ENCODE peak calls at places on chromosomes 2 and 18, in four cellular contexts. One of them, this sample, is unnamed. For H3K9me2, the result is how much of the 10 kb centered on the place peaks cover.

GRCh38 chr2:4763009-4763408 is 929.2 kb upstream of the SOX11 start:
- DNase-seq in hepatocyte: peak
- DNase-seq in HCT116: no peak
- DNase-seq in PC-3: peak
- DNase-seq in this sample: no peak

GRCh38 chr2:119544075-119545031 is at the start of gene CFAP221:
- DNase-seq in HCT116: peak
- DNase-seq in hepatocyte: peak
- DNase-seq in PC-3: peak
- DNase-seq in this sample: peak

GRCh38 chr18:79866889-79867574 is 69.3 kb downstream of the KCNG2 start:
- DNase-seq in PC-3: peak
- DNase-seq in HCT116: no peak
- DNase-seq in hepatocyte: no peak
- DNase-seq in this sample: no peak

GRCh38 chr2:3729786-3730185 is 26.4 kb downstream of the DCDC2C start:
- DNase-seq in hepatocyte: no peak
- DNase-seq in PC-3: no peak
- DNase-seq in HCT116: no peak
- DNase-seq in this sample: no peak

GRCh38 chr2:85933753-85934594 is 45.2 kb upstream of the ST3GAL5 start:
- DNase-seq in hepatocyte: peak
- DNase-seq in PC-3: no peak
- DNase-seq in HCT116: no peak
- DNase-seq in this sample: peak

GRCh38 chr18:42641996-42642395 is 473.5 kb downstream of the RIT2 start:
- DNase-seq in HCT116: no peak
- DNase-seq in hepatocyte: no peak
- DNase-seq in PC-3: no peak
- DNase-seq in this sample: no peak

GRCh38 chr2:38740851-38741541 is 10.2 kb downstream of the SRSF7 start:
- DNase-seq in PC-3: peak
- DNase-seq in hepatocyte: peak
- DNase-seq in HCT116: no peak
- DNase-seq in this sample: peak

GRCh38 chr2:186695081-186695756 is 1.4 kb downstream of the FAM171B start:
- DNase-seq in hepatocyte: no peak
- DNase-seq in PC-3: peak
- DNase-seq in HCT116: no peak
- DNase-seq in this sample: no peak

GRCh38 chr2:226985227-226985946 is 149.5 kb downstream of the RHBDD1 start:
- DNase-seq in HCT116: peak
- DNase-seq in hepatocyte: peak
- DNase-seq in PC-3: peak
- DNase-seq in this sample: peak

GRCh38 chr2:151085101-151085640 is 176.5 kb downstream of the RBM43 start:
- DNase-seq in PC-3: no peak
- DNase-seq in hepatocyte: no peak
- DNase-seq in HCT116: no peak
- DNase-seq in this sample: no peak

GRCh38 chr18:24380163-24380747 is 17.4 kb downstream of the OSBPL1A start:
- DNase-seq in HCT116: no peak
- DNase-seq in hepatocyte: no peak
- DNase-seq in PC-3: no peak
- DNase-seq in this sample: no peak

GRCh38 chr18:24831871-24832665 is 371.6 kb downstream of the HRH4 start:
- DNase-seq in PC-3: no peak
- DNase-seq in hepatocyte: peak
- DNase-seq in HCT116: no peak
- DNase-seq in this sample: no peak

GRCh38 chr2:190722061-190722759 is 73.3 kb downstream of the NAB1 start:
- DNase-seq in hepatocyte: no peak
- DNase-seq in PC-3: peak
- DNase-seq in HCT116: no peak
- DNase-seq in this sample: no peak

GRCh38 chr2:155748126-155748525 is 584.4 kb downstream of the NR4A2 start:
- DNase-seq in PC-3: no peak
- DNase-seq in hepatocyte: no peak
- DNase-seq in HCT116: no peak
- DNase-seq in this sample: no peak

GRCh38 chr2:225378984-225379383 is 20.5 kb upstream of the NYAP2 start:
- DNase-seq in HCT116: no peak
- DNase-seq in PC-3: no peak
- DNase-seq in hepatocyte: no peak
- DNase-seq in this sample: no peak

GRCh38 chr2:230798769-230799399 is 65.9 kb upstream of the ITM2C start:
- DNase-seq in hepatocyte: peak
- DNase-seq in PC-3: peak
- DNase-seq in HCT116: no peak
- DNase-seq in this sample: peak

GRCh38 chr18:79947881-79948610 is 3.4 kb downstream of the SLC66A2 start:
- DNase-seq in HCT116: no peak
- DNase-seq in PC-3: no peak
- DNase-seq in hepatocyte: no peak
- DNase-seq in this sample: no peak

GRCh38 chr2:60819155-60819862 is 62.1 kb upstream of the REL start:
- DNase-seq in hepatocyte: no peak
- DNase-seq in PC-3: no peak
- DNase-seq in HCT116: no peak
- DNase-seq in this sample: no peak

GRCh38 chr2:230664844-230665243 is 47.8 kb upstream of the CAB39 start:
- DNase-seq in HCT116: no peak
- DNase-seq in hepatocyte: no peak
- DNase-seq in PC-3: no peak
- DNase-seq in this sample: no peak

GRCh38 chr2:177599956-177600355 is 207.4 kb downstream of the AGPS start:
- DNase-seq in PC-3: no peak
- DNase-seq in hepatocyte: no peak
- DNase-seq in HCT116: no peak
- DNase-seq in this sample: no peak

GRCh38 chr2:220076734-220077133 is 449.3 kb downstream of the SLC4A3 start:
- DNase-seq in hepatocyte: peak
- DNase-seq in HCT116: no peak
- DNase-seq in PC-3: peak
- DNase-seq in this sample: no peak

GRCh38 chr2:671072-671471 is 6.1 kb downstream of the TMEM18 start:
- DNase-seq in HCT116: no peak
- DNase-seq in hepatocyte: no peak
- DNase-seq in PC-3: no peak
- DNase-seq in this sample: no peak

GRCh38 chr2:18883626-18884456 is 294.5 kb upstream of the NT5C1B start:
- DNase-seq in PC-3: peak
- DNase-seq in hepatocyte: no peak
- DNase-seq in HCT116: peak
- DNase-seq in this sample: peak

GRCh38 chr18:79964330-79965118 is at the start of gene HSBP1L1:
- DNase-seq in PC-3: peak
- DNase-seq in HCT116: peak
- DNase-seq in hepatocyte: peak
- DNase-seq in this sample: peak

GRCh38 chr2:46275995-46276394 is 21.2 kb upstream of the EPAS1 start:
- DNase-seq in PC-3: no peak
- DNase-seq in HCT116: no peak
- DNase-seq in hepatocyte: no peak
- DNase-seq in this sample: no peak

GRCh38 chr2:47232738-47233415 is 77.8 kb upstream of the STPG4 start:
- DNase-seq in HCT116: no peak
- DNase-seq in hepatocyte: peak
- DNase-seq in PC-3: peak
- DNase-seq in this sample: no peak

GRCh38 chr2:156333274-156333950 is 891 bp upstream of the NR4A2 start:
- DNase-seq in HCT116: no peak
- DNase-seq in PC-3: peak
- DNase-seq in hepatocyte: no peak
- DNase-seq in this sample: peak

GRCh38 chr2:85893428-85894258 is 4.9 kb upstream of the ST3GAL5 start:
- DNase-seq in hepatocyte: no peak
- DNase-seq in PC-3: peak
- DNase-seq in HCT116: no peak
- DNase-seq in this sample: no peak

GRCh38 chr18:23897293-23897692 is 117.3 kb upstream of the TTC39C start:
- DNase-seq in PC-3: no peak
- DNase-seq in HCT116: no peak
- DNase-seq in hepatocyte: no peak
- DNase-seq in this sample: no peak

GRCh38 chr2:94986392-94986963 is 39.0 kb upstream of the MAL start:
- DNase-seq in PC-3: peak
- DNase-seq in hepatocyte: peak
- DNase-seq in HCT116: peak
- DNase-seq in this sample: peak

GRCh38 chr18:80124131-80124530 is 15.1 kb downstream of the ADNP2 start:
- DNase-seq in HCT116: no peak
- DNase-seq in PC-3: peak
- DNase-seq in hepatocyte: no peak
- DNase-seq in this sample: no peak

GRCh38 chr2:9847140-9847539 is 3.9 kb downstream of the TAF1B start:
- DNase-seq in HCT116: no peak
- DNase-seq in hepatocyte: no peak
- DNase-seq in PC-3: peak
- DNase-seq in this sample: no peak

GRCh38 chr2:101842471-101842870 is 145.0 kb downstream of the MAP4K4 start:
- DNase-seq in hepatocyte: no peak
- DNase-seq in PC-3: no peak
- DNase-seq in HCT116: no peak
- DNase-seq in this sample: no peak

GRCh38 chr2:39142012-39142346 is 21.1 kb upstream of the SOS1 start:
- DNase-seq in hepatocyte: no peak
- DNase-seq in PC-3: no peak
- DNase-seq in HCT116: no peak
- DNase-seq in this sample: no peak

GRCh38 chr2:229407170-229407569 is 136.1 kb upstream of the PID1 start:
- DNase-seq in hepatocyte: peak
- DNase-seq in PC-3: peak
- DNase-seq in HCT116: peak
- DNase-seq in this sample: no peak

GRCh38 chr2:134406311-134406710 is 152.4 kb downstream of the MGAT5 start:
- DNase-seq in hepatocyte: no peak
- DNase-seq in HCT116: no peak
- DNase-seq in PC-3: peak
- DNase-seq in this sample: no peak

DNA sequence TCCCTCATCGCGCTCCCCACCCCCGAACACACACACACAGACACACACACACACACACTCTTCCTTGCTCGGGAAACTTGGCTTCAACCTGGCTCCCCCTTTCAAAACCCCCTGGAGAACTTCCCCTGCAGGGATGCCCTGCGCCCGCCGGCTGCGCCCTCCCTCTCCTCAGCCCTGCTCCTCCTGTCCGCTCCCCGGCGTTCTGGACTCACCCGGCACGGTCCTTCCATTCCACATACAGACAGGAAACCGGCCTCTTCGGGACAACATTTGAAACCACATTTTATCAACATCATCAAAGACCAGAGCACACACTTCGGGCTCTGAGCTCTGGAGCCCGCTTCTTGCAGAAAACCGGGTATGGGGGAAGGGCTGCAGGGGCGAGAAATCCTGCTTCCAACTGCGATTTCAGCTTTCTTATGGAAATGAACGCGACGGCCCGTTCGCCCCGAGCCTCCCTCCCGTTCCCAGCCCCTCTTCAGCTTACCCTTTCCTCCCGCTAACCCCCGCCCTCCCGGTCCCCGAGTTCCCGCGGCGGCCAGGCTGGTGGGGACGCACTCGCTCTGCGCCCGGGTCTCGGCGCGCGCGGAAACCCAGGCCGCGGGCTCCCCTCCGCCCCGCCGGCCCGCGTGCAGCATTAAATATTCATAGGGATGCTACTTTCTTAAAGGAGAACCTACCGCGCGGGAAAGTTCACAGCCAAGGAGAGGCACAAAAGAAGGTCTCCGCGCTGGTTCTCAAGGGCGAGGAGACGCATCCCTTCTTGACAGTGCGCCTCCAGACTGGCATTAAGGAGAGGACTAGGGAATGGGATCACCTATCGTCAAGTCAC is 18.3 kb downstream of the POU3F3 start:
- DNase-seq in hepatocyte: no peak
- DNase-seq in HCT116: no peak
- DNase-seq in PC-3: no peak
- DNase-seq in this sample: no peak
- H3K4me3 ChIP-seq in hepatocyte: peak
- H3K4me3 ChIP-seq in HCT116: no peak
- H3K4me3 ChIP-seq in PC-3: peak
- H3K4me3 ChIP-seq in this sample: peak

GRCh38 chr2:62506421-62506750 is 391 bp upstream of the TMEM17 start:
- DNase-seq in PC-3: no peak
- DNase-seq in HCT116: no peak
- DNase-seq in hepatocyte: no peak
- DNase-seq in this sample: no peak
- TF ChIP-seq EZH2 in PC-3: no peak
- TF ChIP-seq EZH2 in HCT116: no peak
- TF ChIP-seq EZH2 in hepatocyte: no peak
- TF ChIP-seq EZH2 in this sample: no peak

GRCh38 chr2:145304501-145304900 is 784.6 kb upstream of the ZEB2 start:
- DNase-seq in hepatocyte: no peak
- DNase-seq in PC-3: no peak
- DNase-seq in HCT116: no peak
- DNase-seq in this sample: no peak
- H3K9me2 ChIP-seq in hepatocyte: under half
- H3K9me2 ChIP-seq in PC-3: under half
- H3K9me2 ChIP-seq in HCT116: under half
- H3K9me2 ChIP-seq in this sample: under half

GRCh38 chr18:12654971-12655370 is 2.9 kb downstream of the SPIRE1 start:
- DNase-seq in HCT116: no peak
- DNase-seq in PC-3: no peak
- DNase-seq in hepatocyte: no peak
- DNase-seq in this sample: no peak

GRCh38 chr18:12657048-12657848 is 659 bp downstream of the SPIRE1 start:
- DNase-seq in PC-3: peak
- DNase-seq in hepatocyte: peak
- DNase-seq in HCT116: no peak
- DNase-seq in this sample: peak

GRCh38 chr18:12651651-12652050 is 6.3 kb downstream of the SPIRE1 start:
- DNase-seq in hepatocyte: no peak
- DNase-seq in PC-3: no peak
- DNase-seq in HCT116: no peak
- DNase-seq in this sample: no peak

GRCh38 chr18:12656671-12657047 is 1.2 kb downstream of the SPIRE1 start:
- DNase-seq in hepatocyte: no peak
- DNase-seq in HCT116: no peak
- DNase-seq in PC-3: no peak
- DNase-seq in this sample: no peak

DNA sequence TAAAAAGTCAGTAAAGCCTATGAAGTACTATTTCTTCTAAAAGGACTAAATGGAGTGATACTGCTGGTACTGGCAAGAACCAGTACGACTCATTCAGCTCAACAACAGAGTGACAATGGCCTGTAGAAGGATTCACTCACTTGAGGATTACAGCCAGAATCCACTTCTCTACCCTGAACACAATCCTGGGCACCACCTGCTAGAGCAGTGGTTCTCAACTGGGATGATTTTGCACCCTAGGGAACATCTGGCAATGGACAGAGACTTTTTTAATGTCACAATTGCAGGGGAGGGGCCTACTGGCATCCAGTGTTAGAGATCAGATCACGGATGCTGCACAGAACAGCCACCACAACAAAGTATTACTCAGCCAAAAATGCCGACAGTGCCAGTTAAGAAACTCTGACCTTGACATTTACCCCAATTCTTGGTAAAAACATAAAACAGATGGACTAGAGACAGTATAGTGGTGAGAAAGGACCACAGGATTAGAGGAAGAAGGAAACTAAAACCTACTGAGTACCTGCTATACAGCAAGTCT is 5.0 kb downstream of the SPIRE1 start:
- DNase-seq in HCT116: no peak
- DNase-seq in PC-3: peak
- DNase-seq in hepatocyte: no peak
- DNase-seq in this sample: peak
- H3K4me3 ChIP-seq in HCT116: no peak
- H3K4me3 ChIP-seq in PC-3: no peak
- H3K4me3 ChIP-seq in hepatocyte: no peak
- H3K4me3 ChIP-seq in this sample: no peak

This sample was measured in MM.1S.